ENCODE peak calls at places on chromosomes 2 and 18, in six cellular contexts. P is lung; Z is GM10248; M is GM13977; D is CD8-positive, alpha-beta T cell; N is fibroblast of mammary gland. U is an unnamed sample.

GRCh38 chr2:105800036-105800755 is 55.5 kb downstream of the NCK2 start:
- DNase-seq in N (peak; percentile 66), M (no peak), P (no peak), Z (no peak), D (no peak), U (no peak)

GRCh38 chr18:30486856-30487255 is 555.7 kb downstream of the DSC3 start:
- DNase-seq in D (no peak), N (peak; percentile 16), Z (no peak), P (no peak), M (no peak), U (no peak)

GRCh38 chr2:113980946-113981345 is 91.1 kb downstream of the ACTR3 start:
- DNase-seq in D (no peak), M (no peak), N (peak; percentile 89), P (no peak), Z (no peak), U (no peak)

GRCh38 chr2:168711091-168711490 is 91.3 kb upstream of the NOSTRIN start:
- DNase-seq in Z (no peak), N (no peak), D (no peak), M (peak; percentile 28), P (no peak), U (no peak)

GRCh38 chr2:202158796-202159195 is 79.6 kb downstream of the SUMO1 start:
- DNase-seq in M (no peak), N (peak; percentile 36), D (no peak), Z (no peak), P (no peak), U (no peak)

GRCh38 chr2:46935071-46935470 is 19.5 kb upstream of the MCFD2 start:
- DNase-seq in Z (no peak), P (no peak), D (no peak), M (no peak), N (no peak), U (no peak)

GRCh38 chr2:45067859-45068642 is 58.8 kb upstream of the SIX2 start:
- DNase-seq in N (peak; percentile 63), M (no peak), Z (no peak), D (no peak), P (no peak), U (no peak)

GRCh38 chr2:127596311-127597045 is 49.5 kb upstream of the GPR17 start:
- DNase-seq in Z (no peak), P (no peak), M (no peak), D (no peak), N (no peak), U (no peak)

GRCh38 chr18:62852851-62853250 is 137.5 kb downstream of the PHLPP1 start:
- DNase-seq in M (no peak), D (no peak), N (peak; percentile 48), P (no peak), Z (no peak), U (no peak)

GRCh38 chr2:120631241-120631640 is 104.4 kb upstream of the GLI2 start:
- DNase-seq in M (no peak), Z (no peak), P (no peak), N (no peak), D (no peak), U (no peak)

GRCh38 chr2:142741764-142742269 is 135.6 kb upstream of the KYNU start:
- DNase-seq in M (no peak), Z (no peak), P (no peak), N (peak; percentile 2), D (no peak), U (no peak)

GRCh38 chr2:195537811-195538210 is 119.2 kb upstream of the SLC39A10 start:
- DNase-seq in Z (no peak), D (no peak), N (no peak), P (no peak), M (no peak), U (no peak)

GRCh38 chr2:98909381-98910211 is 26.4 kb downstream of the CRACDL start:
- DNase-seq in N (peak; percentile 85), M (no peak), D (no peak), P (peak; percentile 88), Z (no peak), U (no peak)

GRCh38 chr2:160429248-160430000 is 64.2 kb downstream of the RBMS1 start:
- DNase-seq in D (no peak), M (peak; percentile 28), Z (peak; percentile 18), N (peak; percentile 83), P (no peak), U (peak; percentile 24)

GRCh38 chr18:3040881-3041280 is 27.9 kb upstream of the LPIN2 start:
- DNase-seq in N (no peak), Z (no peak), M (no peak), D (no peak), P (no peak), U (no peak)

GRCh38 chr2:1544478-1545069 is 131.3 kb downstream of the TPO start:
- DNase-seq in D (no peak), M (no peak), Z (no peak), P (no peak), N (peak; percentile 55), U (no peak)

GRCh38 chr2:96111823-96112500 is 4.4 kb downstream of the ADRA2B start:
- DNase-seq in M (no peak), Z (no peak), N (no peak), D (no peak), P (no peak), U (no peak)

GRCh38 chr2:96114546-96114902 is 1.8 kb downstream of the ADRA2B start:
- DNase-seq in Z (no peak), N (no peak), P (no peak), D (no peak), M (no peak), U (no peak)

GRCh38 chr2:96112501-96113366 is 3.6 kb downstream of the ADRA2B start:
- DNase-seq in D (no peak), M (no peak), P (no peak), N (no peak), Z (no peak), U (no peak)

GRCh38 chr2:96113951-96114350 is 2.4 kb downstream of the ADRA2B start:
- DNase-seq in N (no peak), Z (no peak), P (no peak), D (no peak), M (no peak), U (no peak)

GRCh38 chr2:96113367-96113677 is 3.0 kb downstream of the ADRA2B start:
- DNase-seq in Z (no peak), P (no peak), D (no peak), M (no peak), N (no peak), U (no peak)
- TF ChIP-seq CTCF in Z (peak; percentile 25), P (no peak), D (no peak), M (peak; percentile 30), N (no peak), U (peak; percentile 43)

GRCh38 chr18:49859725-49860124 is 46.4 kb upstream of the ACAA2 start:
- DNase-seq in P (no peak), D (no peak), Z (no peak), N (no peak), M (no peak), U (no peak)

GRCh38 chr18:49857708-49858107 is 44.4 kb upstream of the ACAA2 start:
- DNase-seq in D (no peak), Z (no peak), M (no peak), P (no peak), N (no peak), U (no peak)

GRCh38 chr18:49856531-49856930 is 43.2 kb upstream of the ACAA2 start:
- DNase-seq in Z (no peak), M (no peak), D (no peak), N (no peak), P (no peak), U (no peak)

GRCh38 chr18:49858309-49859005 is 45.1 kb upstream of the ACAA2 start:
- DNase-seq in Z (peak; percentile 73), P (peak; percentile 73), D (peak; percentile 41), N (peak; percentile 73), M (peak; percentile 70), U (no peak)

GRCh38 chr18:49859006-49859359 is 45.6 kb upstream of the ACAA2 start:
- DNase-seq in N (no peak), D (no peak), P (no peak), M (no peak), Z (no peak), U (no peak)
- TF ChIP-seq CTCF in N (no peak), D (no peak), P (no peak), M (no peak), Z (no peak), U (no peak)

GRCh38 chr2:235935071-235935470 is 233.1 kb downstream of the GBX2 start:
- DNase-seq in N (no peak), D (no peak), M (no peak), Z (no peak), P (no peak), U (no peak)

GRCh38 chr2:235937092-235937491 is 231.1 kb downstream of the GBX2 start:
- DNase-seq in D (no peak), M (no peak), N (no peak), Z (no peak), P (no peak), U (no peak)

GRCh38 chr2:235935773-235936172 is 232.4 kb downstream of the GBX2 start:
- DNase-seq in Z (no peak), N (no peak), P (no peak), D (no peak), M (no peak), U (no peak)

GRCh38 chr2:235937526-235937925 is 230.7 kb downstream of the GBX2 start:
- DNase-seq in N (no peak), Z (no peak), P (no peak), D (no peak), M (no peak), U (no peak)

DNA sequence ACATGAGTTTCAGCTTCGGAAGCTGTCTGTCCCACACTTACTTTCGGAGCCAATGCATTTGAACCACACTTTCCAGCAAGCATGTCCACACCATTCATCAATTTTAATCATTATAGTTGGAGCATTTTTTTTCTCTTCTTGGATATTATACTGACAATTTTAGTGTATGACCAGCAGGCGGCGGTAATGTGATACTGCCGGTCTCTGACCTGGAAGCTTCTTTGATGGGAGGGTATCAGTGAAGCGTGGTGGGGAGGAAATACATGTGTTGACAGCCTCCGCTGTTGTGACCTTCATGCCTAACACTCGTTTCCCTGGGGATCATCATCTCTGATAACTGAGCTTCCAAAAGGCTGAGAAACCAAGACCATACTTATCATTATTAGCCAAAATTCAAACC is 231.7 kb downstream of the GBX2 start:
- DNase-seq in N (peak; percentile 18), P (no peak), D (no peak), M (no peak), Z (no peak), U (no peak)
- TF ChIP-seq CTCF in N (peak; percentile 39), P (no peak), D (no peak), M (peak; percentile 27), Z (peak; percentile 25), U (peak; percentile 47)

GRCh38 chr2:155218945-155219344 is 520.5 kb downstream of the KCNJ3 start:
- DNase-seq in D (no peak), N (no peak), P (no peak), M (no peak), Z (no peak), U (no peak)

GRCh38 chr2:155218292-155218924 is 519.9 kb downstream of the KCNJ3 start:
- DNase-seq in Z (no peak), M (no peak), P (no peak), N (no peak), D (no peak), U (no peak)

DNA sequence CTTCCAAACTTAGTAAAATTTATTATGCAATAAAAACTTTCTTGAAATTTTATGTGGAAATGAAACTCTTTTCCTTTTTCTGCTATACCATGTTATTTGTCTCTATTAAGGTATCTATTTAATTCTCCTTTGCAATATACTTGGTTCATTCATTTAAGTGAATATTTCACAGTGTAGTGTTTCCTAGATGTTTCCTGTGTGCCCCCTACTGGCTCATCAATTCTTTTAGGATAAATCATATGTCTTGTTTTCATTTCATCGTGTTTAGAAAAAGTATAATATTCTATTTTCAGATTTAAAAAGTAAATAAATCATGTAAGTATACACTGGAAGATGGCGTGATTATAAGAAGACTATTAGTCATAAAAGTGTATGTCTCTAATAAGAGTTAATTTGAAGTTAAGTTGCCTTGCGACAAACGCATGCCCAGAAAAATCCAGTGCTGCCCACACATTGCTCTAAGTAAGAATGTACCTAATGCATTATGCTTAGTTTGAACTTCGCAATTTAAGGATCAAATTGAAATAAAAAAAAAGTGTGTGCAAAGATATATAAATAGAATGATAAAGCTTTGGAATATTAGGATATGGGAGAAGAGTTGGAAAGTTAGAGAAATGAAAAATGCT is 525.4 kb downstream of the KCNJ3 start:
- DNase-seq in M (peak; percentile 20), N (peak; percentile 11), D (no peak), Z (peak; percentile 9), P (no peak), U (no peak)
- TF ChIP-seq CTCF in M (peak; percentile 56), N (peak; percentile 33), D (no peak), Z (peak; percentile 46), P (no peak), U (peak; percentile 29)

U was measured in GM12864.